ENCODE peak calls at places on chromosomes 12 and 14, in six cellular contexts. One of them, this sample, is unnamed.

GRCh38 chr14:106657460-106657859 is 1131.1 kb downstream of the TMEM121 start:
- DNase-seq in progenitor cell of endocrine pancreas: no peak
- DNase-seq in endothelial cell: no peak
- DNase-seq in AG04450: no peak
- DNase-seq in sigmoid colon: no peak
- DNase-seq in BE2C: no peak
- DNase-seq in this sample: no peak

GRCh38 chr12:5498806-5499205 is 66.9 kb downstream of the NTF3 start:
- DNase-seq in sigmoid colon: no peak
- DNase-seq in progenitor cell of endocrine pancreas: no peak
- DNase-seq in endothelial cell: no peak
- DNase-seq in BE2C: no peak
- DNase-seq in AG04450: no peak
- DNase-seq in this sample: no peak

GRCh38 chr12:52247622-52248540 is 14.8 kb downstream of the KRT7 start:
- DNase-seq in sigmoid colon: peak
- DNase-seq in BE2C: no peak
- DNase-seq in AG04450: no peak
- DNase-seq in endothelial cell: no peak
- DNase-seq in progenitor cell of endocrine pancreas: no peak
- DNase-seq in this sample: no peak

GRCh38 chr12:54749191-54749818 is 101.1 kb upstream of the DCD start:
- DNase-seq in BE2C: peak
- DNase-seq in progenitor cell of endocrine pancreas: no peak
- DNase-seq in AG04450: peak
- DNase-seq in endothelial cell: peak
- DNase-seq in sigmoid colon: no peak
- DNase-seq in this sample: no peak

GRCh38 chr14:78917462-78917861 is 747.3 kb downstream of the NRXN3 start:
- DNase-seq in AG04450: no peak
- DNase-seq in endothelial cell: no peak
- DNase-seq in progenitor cell of endocrine pancreas: no peak
- DNase-seq in BE2C: no peak
- DNase-seq in sigmoid colon: no peak
- DNase-seq in this sample: no peak

GRCh38 chr12:20701106-20701505 is 6.0 kb downstream of the SLCO1C1 start:
- DNase-seq in endothelial cell: no peak
- DNase-seq in progenitor cell of endocrine pancreas: no peak
- DNase-seq in sigmoid colon: no peak
- DNase-seq in BE2C: no peak
- DNase-seq in AG04450: no peak
- DNase-seq in this sample: no peak

GRCh38 chr12:49761677-49762467 is 20.5 kb downstream of the TMBIM6 start:
- DNase-seq in endothelial cell: no peak
- DNase-seq in sigmoid colon: no peak
- DNase-seq in BE2C: no peak
- DNase-seq in AG04450: no peak
- DNase-seq in progenitor cell of endocrine pancreas: no peak
- DNase-seq in this sample: no peak

GRCh38 chr12:108517288-108518100 is 2.4 kb downstream of the FICD start:
- DNase-seq in endothelial cell: no peak
- DNase-seq in BE2C: no peak
- DNase-seq in progenitor cell of endocrine pancreas: no peak
- DNase-seq in sigmoid colon: no peak
- DNase-seq in AG04450: no peak
- DNase-seq in this sample: peak

GRCh38 chr12:131250028-131250950 is 296.6 kb downstream of the ADGRD1 start:
- DNase-seq in progenitor cell of endocrine pancreas: no peak
- DNase-seq in sigmoid colon: peak
- DNase-seq in endothelial cell: no peak
- DNase-seq in AG04450: no peak
- DNase-seq in BE2C: no peak
- DNase-seq in this sample: no peak

GRCh38 chr12:72365151-72365550 is 93.0 kb downstream of the TRHDE start:
- DNase-seq in sigmoid colon: no peak
- DNase-seq in AG04450: no peak
- DNase-seq in progenitor cell of endocrine pancreas: no peak
- DNase-seq in endothelial cell: no peak
- DNase-seq in BE2C: no peak
- DNase-seq in this sample: no peak

GRCh38 chr12:116426391-116427136 is 132.6 kb upstream of the MAP1LC3B2 start:
- DNase-seq in sigmoid colon: peak
- DNase-seq in BE2C: peak
- DNase-seq in progenitor cell of endocrine pancreas: no peak
- DNase-seq in endothelial cell: peak
- DNase-seq in AG04450: peak
- DNase-seq in this sample: peak

GRCh38 chr14:27184371-27184901 is 586.6 kb upstream of the NOVA1 start:
- DNase-seq in sigmoid colon: no peak
- DNase-seq in endothelial cell: no peak
- DNase-seq in BE2C: no peak
- DNase-seq in progenitor cell of endocrine pancreas: no peak
- DNase-seq in AG04450: no peak
- DNase-seq in this sample: no peak

GRCh38 chr12:98533723-98534251 is 18.4 kb downstream of the TMPO start:
- DNase-seq in BE2C: no peak
- DNase-seq in endothelial cell: no peak
- DNase-seq in progenitor cell of endocrine pancreas: no peak
- DNase-seq in sigmoid colon: no peak
- DNase-seq in AG04450: no peak
- DNase-seq in this sample: no peak

GRCh38 chr14:31950760-31951637 is 126.1 kb upstream of the ARHGAP5 start:
- DNase-seq in sigmoid colon: no peak
- DNase-seq in progenitor cell of endocrine pancreas: peak
- DNase-seq in AG04450: no peak
- DNase-seq in endothelial cell: no peak
- DNase-seq in BE2C: peak
- DNase-seq in this sample: no peak

GRCh38 chr12:116333402-116333801 is 55.9 kb upstream of the MED13L start:
- DNase-seq in sigmoid colon: no peak
- DNase-seq in AG04450: no peak
- DNase-seq in BE2C: no peak
- DNase-seq in progenitor cell of endocrine pancreas: no peak
- DNase-seq in endothelial cell: no peak
- DNase-seq in this sample: no peak

GRCh38 chr12:15819644-15820437 is 30.7 kb upstream of the EPS8 start:
- DNase-seq in BE2C: no peak
- DNase-seq in AG04450: no peak
- DNase-seq in progenitor cell of endocrine pancreas: no peak
- DNase-seq in sigmoid colon: no peak
- DNase-seq in endothelial cell: no peak
- DNase-seq in this sample: no peak

GRCh38 chr12:94704452-94704871 is 54.1 kb upstream of the TMCC3 start:
- DNase-seq in progenitor cell of endocrine pancreas: no peak
- DNase-seq in AG04450: peak
- DNase-seq in BE2C: no peak
- DNase-seq in sigmoid colon: no peak
- DNase-seq in endothelial cell: no peak
- DNase-seq in this sample: no peak

GRCh38 chr12:6962285-6963015 is 8.0 kb downstream of the PHB2 start:
- DNase-seq in progenitor cell of endocrine pancreas: no peak
- DNase-seq in BE2C: no peak
- DNase-seq in AG04450: no peak
- DNase-seq in endothelial cell: no peak
- DNase-seq in sigmoid colon: peak
- DNase-seq in this sample: no peak

GRCh38 chr12:77249892-77250291 is 184.5 kb upstream of the E2F7 start:
- DNase-seq in AG04450: no peak
- DNase-seq in endothelial cell: no peak
- DNase-seq in sigmoid colon: no peak
- DNase-seq in progenitor cell of endocrine pancreas: no peak
- DNase-seq in BE2C: no peak
- DNase-seq in this sample: no peak

GRCh38 chr12:15897433-15897832 is 13.7 kb upstream of the DERA start:
- DNase-seq in progenitor cell of endocrine pancreas: no peak
- DNase-seq in sigmoid colon: no peak
- DNase-seq in AG04450: no peak
- DNase-seq in endothelial cell: no peak
- DNase-seq in BE2C: no peak
- DNase-seq in this sample: no peak

GRCh38 chr12:116878567-116879508 is 2.4 kb downstream of the HRK start:
- DNase-seq in BE2C: no peak
- DNase-seq in AG04450: no peak
- DNase-seq in endothelial cell: no peak
- DNase-seq in sigmoid colon: no peak
- DNase-seq in progenitor cell of endocrine pancreas: no peak
- DNase-seq in this sample: no peak

GRCh38 chr12:60173213-60174170 is 577.7 kb downstream of the SLC16A7 start:
- DNase-seq in AG04450: no peak
- DNase-seq in endothelial cell: no peak
- DNase-seq in progenitor cell of endocrine pancreas: no peak
- DNase-seq in BE2C: no peak
- DNase-seq in sigmoid colon: no peak
- DNase-seq in this sample: no peak

GRCh38 chr14:68791078-68791983 is 1.5 kb downstream of the ZFP36L1 start:
- DNase-seq in AG04450: no peak
- DNase-seq in progenitor cell of endocrine pancreas: no peak
- DNase-seq in sigmoid colon: no peak
- DNase-seq in BE2C: no peak
- DNase-seq in endothelial cell: no peak
- DNase-seq in this sample: no peak

GRCh38 chr12:47307680-47308399 is 228.1 kb upstream of the AMIGO2 start:
- DNase-seq in AG04450: peak
- DNase-seq in BE2C: peak
- DNase-seq in endothelial cell: peak
- DNase-seq in progenitor cell of endocrine pancreas: no peak
- DNase-seq in sigmoid colon: no peak
- DNase-seq in this sample: no peak

DNA sequence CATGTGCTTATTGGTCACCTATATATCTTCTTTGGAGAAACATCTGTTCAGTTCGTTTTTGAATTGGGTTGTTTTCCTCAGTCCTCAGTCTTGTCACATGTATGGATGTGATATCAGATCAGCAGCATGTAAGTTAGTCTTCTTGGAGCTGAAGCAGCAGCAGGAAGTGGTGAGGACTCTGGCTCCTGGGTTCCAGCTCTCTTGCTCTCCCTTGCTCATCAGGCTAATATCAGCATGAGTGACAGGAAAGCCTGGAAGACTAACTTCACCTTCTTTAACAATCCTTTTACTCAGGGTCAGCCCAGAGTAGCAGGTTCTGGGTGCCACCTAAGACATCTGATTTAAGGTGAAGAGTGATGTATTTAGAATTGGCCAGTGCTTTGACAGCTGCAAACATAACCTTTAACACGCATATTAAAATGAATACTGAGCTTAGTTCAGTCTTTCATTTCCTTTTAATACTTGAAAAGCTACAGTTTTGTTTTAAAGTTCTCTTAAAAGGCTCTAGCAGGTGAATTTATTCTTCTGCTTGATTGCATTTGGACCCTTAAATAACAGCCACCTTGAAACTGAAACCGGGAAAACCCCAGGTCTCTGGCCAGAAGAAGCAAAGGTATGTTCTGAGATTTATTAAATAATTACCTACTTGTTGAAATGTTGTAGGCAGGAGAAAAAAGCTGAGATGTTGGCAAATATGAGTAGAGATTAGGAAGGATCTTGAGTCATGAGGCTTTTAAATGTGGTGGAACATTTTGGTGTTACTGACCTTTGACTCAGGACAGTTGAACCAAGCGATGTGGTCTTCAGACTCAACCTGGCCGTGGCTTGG is 54.3 kb downstream of the DRAM1 start:
- DNase-seq in BE2C: no peak
- DNase-seq in progenitor cell of endocrine pancreas: no peak
- DNase-seq in sigmoid colon: no peak
- DNase-seq in AG04450: no peak
- DNase-seq in endothelial cell: no peak
- DNase-seq in this sample: no peak
- TF ChIP-seq CTCF in BE2C: no peak
- TF ChIP-seq CTCF in progenitor cell of endocrine pancreas: no peak
- TF ChIP-seq CTCF in sigmoid colon: no peak
- TF ChIP-seq CTCF in AG04450: no peak
- TF ChIP-seq CTCF in endothelial cell: no peak
- TF ChIP-seq CTCF in this sample: no peak

DNA sequence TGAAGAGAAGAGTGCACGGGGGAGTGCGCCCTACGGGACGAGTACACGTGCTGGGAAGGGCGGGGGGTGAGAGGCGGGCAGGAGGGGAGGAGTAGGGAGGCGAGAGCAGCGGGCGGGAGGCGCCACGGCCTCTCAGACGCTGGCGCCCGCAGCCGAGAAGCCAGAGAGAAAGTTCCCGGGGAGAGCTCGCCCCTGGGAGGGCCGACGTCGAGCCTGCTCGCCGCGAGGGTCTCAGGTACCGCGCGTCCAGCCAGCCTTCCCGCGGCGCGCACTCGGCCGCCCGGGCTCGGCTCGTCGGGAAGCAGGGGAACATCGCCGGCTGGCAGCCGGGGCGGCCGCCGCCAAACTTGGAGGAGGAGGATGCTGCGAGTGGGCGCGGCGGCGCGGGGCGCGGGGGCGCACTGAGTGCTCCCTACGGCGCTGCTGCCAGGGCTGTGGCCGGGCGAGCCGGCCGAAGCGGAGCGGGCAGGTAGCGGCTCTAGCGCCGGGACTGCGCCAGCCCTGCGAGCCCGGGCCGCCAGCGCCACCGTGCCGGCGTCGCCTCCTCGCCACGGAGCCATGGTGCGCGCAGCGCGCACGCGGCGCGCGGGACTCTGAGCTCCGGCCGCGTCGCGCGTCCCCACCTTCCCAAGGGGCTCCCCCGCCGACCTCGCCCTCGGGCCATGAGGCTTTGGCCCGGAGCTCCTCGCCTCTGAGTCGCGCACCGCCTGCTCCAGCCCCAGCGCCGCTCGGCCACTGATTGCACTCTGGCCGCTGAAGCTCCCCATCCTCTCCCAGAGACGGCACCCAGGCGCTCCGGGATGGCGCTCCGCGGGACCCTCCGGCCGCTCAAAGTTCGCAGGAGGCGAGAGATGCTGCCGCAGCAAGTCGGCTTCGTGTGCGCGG is at the start of gene SLC24A4:
- DNase-seq in BE2C: no peak
- DNase-seq in sigmoid colon: no peak
- DNase-seq in progenitor cell of endocrine pancreas: peak
- DNase-seq in endothelial cell: peak
- DNase-seq in AG04450: no peak
- DNase-seq in this sample: no peak
- TF ChIP-seq CTCF in BE2C: no peak
- TF ChIP-seq CTCF in sigmoid colon: no peak
- TF ChIP-seq CTCF in progenitor cell of endocrine pancreas: no peak
- TF ChIP-seq CTCF in endothelial cell: no peak
- TF ChIP-seq CTCF in AG04450: no peak
- TF ChIP-seq CTCF in this sample: no peak

GRCh38 chr12:66036317-66036716 is 94.2 kb downstream of the LLPH start:
- DNase-seq in sigmoid colon: no peak
- DNase-seq in BE2C: no peak
- DNase-seq in AG04450: peak
- DNase-seq in endothelial cell: no peak
- DNase-seq in progenitor cell of endocrine pancreas: no peak
- DNase-seq in this sample: peak
- TF ChIP-seq CTCF in sigmoid colon: no peak
- TF ChIP-seq CTCF in BE2C: no peak
- TF ChIP-seq CTCF in AG04450: peak
- TF ChIP-seq CTCF in endothelial cell: no peak
- TF ChIP-seq CTCF in progenitor cell of endocrine pancreas: no peak
- TF ChIP-seq CTCF in this sample: peak

GRCh38 chr12:34033628-34034296 is 11.5 kb downstream of the ALG10 start:
- DNase-seq in BE2C: no peak
- DNase-seq in sigmoid colon: no peak
- DNase-seq in progenitor cell of endocrine pancreas: no peak
- DNase-seq in endothelial cell: no peak
- DNase-seq in AG04450: peak
- DNase-seq in this sample: no peak
- TF ChIP-seq CTCF in BE2C: peak
- TF ChIP-seq CTCF in sigmoid colon: peak
- TF ChIP-seq CTCF in progenitor cell of endocrine pancreas: peak
- TF ChIP-seq CTCF in endothelial cell: peak
- TF ChIP-seq CTCF in AG04450: peak
- TF ChIP-seq CTCF in this sample: peak

GRCh38 chr14:70257526-70257925 is 68.8 kb upstream of the SLC8A3 start:
- DNase-seq in progenitor cell of endocrine pancreas: no peak
- DNase-seq in endothelial cell: peak
- DNase-seq in AG04450: no peak
- DNase-seq in sigmoid colon: no peak
- DNase-seq in BE2C: no peak
- DNase-seq in this sample: no peak
- TF ChIP-seq CTCF in progenitor cell of endocrine pancreas: no peak
- TF ChIP-seq CTCF in endothelial cell: peak
- TF ChIP-seq CTCF in AG04450: no peak
- TF ChIP-seq CTCF in sigmoid colon: no peak
- TF ChIP-seq CTCF in BE2C: peak
- TF ChIP-seq CTCF in this sample: no peak

This sample was measured in osteocyte.